ENCODE peak calls at places on chromosomes 13 and 19, in seven cellular contexts. I, B, J, D, U, P and T are unnamed samples.

GRCh38 chr13:19158526-19158925 is 23.1 kb downstream of the TUBA3C start:
- DNase-seq in U (no peak), I (no peak), B (no peak), D (no peak), P (no peak), J (no peak), T (no peak)

GRCh38 chr19:50833802-50834167 is 411 bp upstream of the KLK15 start:
- DNase-seq in I (no peak), U (no peak), D (no peak), P (no peak), B (no peak), J (no peak), T (no peak)

GRCh38 chr13:26568132-26568815 is 10.8 kb downstream of the WASF3 start:
- DNase-seq in J (no peak), U (no peak), P (no peak), D (no peak), I (no peak), B (no peak), T (no peak)

GRCh38 chr13:23159205-23159586 is 21.6 kb upstream of the SGCG start:
- DNase-seq in I (no peak), D (peak; percentile 15), U (no peak), B (no peak), P (peak; percentile 24), J (no peak), T (peak; percentile 66)

GRCh38 chr13:45434556-45435371 is 16.6 kb upstream of the SLC25A30 start:
- DNase-seq in I (no peak), P (no peak), D (peak; percentile 89), B (no peak), U (peak; percentile 35), J (no peak), T (no peak)

GRCh38 chr19:49512970-49513745 is 697 bp downstream of the FCGRT start:
- DNase-seq in P (no peak), J (peak; percentile 70), B (no peak), U (no peak), D (peak; percentile 89), I (no peak), T (peak; percentile 73)

GRCh38 chr13:21240586-21240985 is 64.1 kb downstream of the MRPL57 start:
- DNase-seq in B (no peak), J (no peak), U (no peak), D (no peak), I (no peak), P (no peak), T (no peak)

GRCh38 chr19:50030937-50031336 is 5.1 kb downstream of the ZNF473 start:
- DNase-seq in B (no peak), J (no peak), P (no peak), U (no peak), I (no peak), D (no peak), T (no peak)

GRCh38 chr13:42740753-42741152 is 40.6 kb upstream of the FAM216B start:
- DNase-seq in P (no peak), B (peak; percentile 7), I (no peak), D (no peak), J (no peak), U (peak; percentile 62), T (peak; percentile 35)

GRCh38 chr13:43580280-43580679 is 206.5 kb downstream of the ENOX1 start:
- DNase-seq in D (no peak), B (no peak), I (no peak), U (no peak), J (no peak), P (no peak), T (no peak)

GRCh38 chr19:46715620-46716012 is 1.3 kb downstream of the PRKD2 start:
- DNase-seq in I (no peak), U (no peak), P (no peak), B (no peak), D (no peak), J (no peak), T (no peak)

GRCh38 chr19:58261968-58262921 is 16.5 kb upstream of the ZNF8 start:
- DNase-seq in P (no peak), I (no peak), U (no peak), B (no peak), D (no peak), J (no peak), T (no peak)

GRCh38 chr13:104976964-104977363 is 1558.5 kb downstream of the EFNB2 start:
- DNase-seq in P (no peak), D (no peak), I (no peak), B (no peak), J (no peak), U (no peak), T (no peak)

DNA sequence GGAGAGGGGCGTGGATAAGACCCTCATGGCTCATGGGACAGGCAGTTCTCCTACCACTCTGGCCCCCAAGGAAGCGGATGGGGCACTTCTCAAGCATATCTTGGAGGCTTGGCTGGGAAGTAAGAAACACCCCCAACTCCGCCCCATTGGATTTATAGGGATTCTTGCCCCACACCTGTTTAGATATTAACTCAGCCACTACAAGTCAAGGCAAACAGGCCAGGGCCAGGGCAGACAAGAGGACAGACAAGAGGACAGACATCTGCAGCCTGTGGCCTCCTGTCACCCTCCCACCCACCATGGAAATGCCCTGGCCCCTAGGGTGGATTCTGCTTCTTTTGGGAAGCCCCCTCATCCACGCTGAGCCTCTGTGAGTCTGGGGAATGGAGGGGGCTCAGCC is 24.1 kb downstream of the RDH8 start:
- DNase-seq in I (no peak), D (no peak), U (no peak), B (no peak), J (no peak), P (no peak), T (no peak)
- TF ChIP-seq POLR2A in I (no peak), D (no peak), U (no peak), B (no peak), J (no peak), P (no peak), T (no peak)

DNA sequence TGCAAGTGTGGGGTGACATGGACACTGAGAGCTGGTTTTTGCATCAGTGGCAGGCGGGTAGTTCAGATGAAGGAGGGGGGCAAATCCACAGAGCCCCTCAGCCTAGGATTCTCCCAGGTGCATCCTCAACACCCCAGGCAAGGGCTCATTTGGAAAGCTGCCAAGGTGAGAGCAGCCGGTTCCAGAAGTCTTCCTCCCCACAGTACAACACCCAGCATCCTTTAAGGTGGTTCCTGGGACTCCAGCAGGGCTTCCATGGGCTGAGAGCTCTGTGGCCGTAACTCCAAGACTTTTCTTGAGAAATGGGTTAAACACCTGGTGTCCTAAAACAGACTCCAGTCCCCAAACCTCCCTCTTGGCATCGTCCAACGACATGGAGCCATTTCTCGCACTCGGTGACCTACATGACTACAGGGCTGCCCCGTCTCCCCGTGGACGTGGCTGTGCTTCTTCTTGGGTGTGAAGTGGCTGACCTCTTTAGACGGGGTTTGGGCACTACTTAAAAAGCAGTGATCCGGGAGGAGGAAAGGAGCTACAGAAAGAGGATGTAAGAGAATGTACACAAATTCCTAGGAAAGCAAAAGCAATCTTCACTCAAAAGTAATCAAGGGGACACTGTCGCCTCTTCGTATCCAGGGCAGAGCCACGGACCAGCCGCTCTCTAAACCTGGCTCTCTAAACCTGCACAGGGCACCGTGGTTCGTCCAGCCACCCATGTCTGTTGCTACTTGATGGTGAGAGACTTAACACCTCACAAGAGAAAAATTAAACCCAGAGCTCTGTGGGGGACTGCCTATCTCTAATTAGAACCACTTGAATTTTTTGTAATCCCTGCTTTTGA is 25.5 kb downstream of the RANBP3 start:
- DNase-seq in B (no peak), U (no peak), J (no peak), P (no peak), D (no peak), I (no peak), T (no peak)
- H3K27ac ChIP-seq in B (no peak overlapping the region), U (peak overlapping the region; percentile 87), J (no peak overlapping the region), P (no peak overlapping the region), D (no peak overlapping the region), I (peak overlapping the region; percentile 21), T (no peak overlapping the region)

GRCh38 chr13:112561478-112561877 is 26.5 kb downstream of the TUBGCP3 start:
- DNase-seq in P (no peak), I (no peak), U (no peak), B (no peak), J (no peak), D (no peak), T (no peak)

GRCh38 chr13:112562254-112562653 is 25.7 kb downstream of the TUBGCP3 start:
- DNase-seq in U (no peak), P (no peak), I (no peak), D (no peak), B (no peak), J (no peak), T (no peak)

GRCh38 chr13:112556600-112556999 is 31.4 kb downstream of the TUBGCP3 start:
- DNase-seq in D (no peak), U (no peak), J (no peak), B (no peak), I (no peak), P (no peak), T (no peak)

GRCh38 chr13:112562786-112563383 is 25.1 kb downstream of the TUBGCP3 start:
- DNase-seq in U (no peak), P (no peak), J (no peak), D (no peak), B (no peak), I (no peak), T (no peak)

DNA sequence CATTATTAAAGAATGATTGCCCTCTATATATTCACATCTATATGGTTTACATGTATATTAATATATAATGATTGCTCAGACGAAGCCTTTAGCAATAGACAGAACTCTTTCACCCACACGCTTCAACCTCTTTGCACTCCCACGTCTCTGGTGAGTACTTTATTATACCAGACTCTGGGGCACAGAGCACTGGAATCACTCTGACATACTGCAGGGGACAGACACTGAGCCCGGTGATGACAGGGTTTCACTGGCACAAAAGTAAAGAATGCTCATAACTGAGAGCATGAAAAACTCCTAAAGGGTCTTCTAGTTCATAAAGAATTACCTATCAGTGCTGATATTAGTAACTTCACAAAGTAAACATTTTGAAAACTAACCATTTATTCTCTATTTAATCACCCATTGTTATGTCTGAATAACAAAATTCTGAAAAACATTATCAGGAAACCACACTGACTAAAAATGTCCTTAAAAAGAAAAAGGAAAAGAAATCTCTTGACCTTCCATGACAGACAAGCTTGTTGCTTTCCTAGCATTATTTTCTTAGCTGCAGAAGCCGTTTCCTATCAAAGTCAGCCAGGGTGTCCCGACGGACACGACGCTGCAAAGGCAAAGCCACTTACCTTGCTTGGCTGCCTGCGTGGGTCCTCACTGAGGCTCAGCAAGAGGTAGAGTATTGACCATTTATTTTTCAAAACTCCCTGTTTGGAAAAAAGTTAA is 29.1 kb downstream of the TUBGCP3 start:
- DNase-seq in B (no peak), P (no peak), D (no peak), J (no peak), U (no peak), I (no peak), T (no peak)
- TF ChIP-seq POLR2A in B (no peak), P (no peak), D (no peak), J (no peak), U (no peak), I (no peak), T (no peak)

DNA sequence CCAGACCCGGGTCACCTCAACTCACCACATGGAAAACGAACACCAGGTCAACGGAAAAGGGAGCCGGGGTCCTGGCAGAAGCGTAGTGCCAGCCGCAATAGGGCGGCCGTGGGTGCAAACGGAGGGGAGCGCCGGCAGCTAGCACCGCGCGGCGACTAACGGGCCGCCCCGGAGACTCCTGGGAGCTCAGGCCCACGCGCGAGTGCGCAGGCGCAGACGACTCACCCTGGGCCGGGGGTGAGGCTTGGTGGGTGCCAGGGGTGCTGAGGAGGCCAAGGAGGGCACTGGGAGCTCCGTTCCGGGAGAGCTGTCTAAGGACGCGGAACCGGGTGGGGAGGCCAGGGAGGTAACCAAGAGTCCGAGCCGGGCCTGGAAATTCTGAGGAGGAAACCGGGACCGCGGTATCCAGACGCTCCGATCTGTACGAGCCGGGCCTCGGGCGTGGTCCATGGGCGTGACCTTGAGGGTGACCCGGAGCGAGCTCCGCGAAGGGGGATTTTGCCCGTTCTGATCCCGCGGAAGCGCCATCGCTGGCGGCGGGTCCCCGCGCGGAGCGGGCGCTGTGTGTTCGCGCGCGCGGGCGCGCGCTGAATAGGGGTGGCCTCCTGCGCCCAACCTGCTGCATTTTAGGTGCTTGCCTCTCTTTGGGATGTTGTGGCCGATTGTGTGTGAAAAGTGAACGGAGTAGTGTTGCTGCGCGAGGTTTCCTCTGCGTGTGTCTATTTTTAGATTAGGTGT is at the start of gene ZNF382:
- DNase-seq in J (peak; percentile 54), P (no peak), D (peak; percentile 63), U (peak; percentile 88), I (no peak), B (no peak), T (peak; percentile 82)
- H3K27ac ChIP-seq in J (peak within 1 kb of the TSS; percentile 50), P (no peak within 1 kb of the TSS), D (peak within 1 kb of the TSS; percentile 68), U (peak within 1 kb of the TSS; percentile 87), I (peak within 1 kb of the TSS; percentile 83), B (no peak within 1 kb of the TSS), T (peak within 1 kb of the TSS; percentile 80)